ENCODE peak calls at places on chromosome 5, in six cellular contexts. E is A549, D is cardiac muscle cell, C is lower lobe of right lung, O is psoas muscle, R is SJSA1. K is an unnamed sample.

GRCh38 chr5:29162297-29162696 is 2031.2 kb upstream of the CDH6 start:
- DNase-seq in E (no peak), R (no peak), O (no peak), D (no peak), C (no peak), K (no peak)

GRCh38 chr5:93294184-93294583 is 286.8 kb downstream of the NR2F1-AS1 start:
- DNase-seq in E (no peak), R (no peak), D (no peak), O (no peak), C (no peak), K (no peak)

GRCh38 chr5:167785896-167786295 is 505.5 kb upstream of the WWC1 start:
- DNase-seq in O (no peak), R (no peak), C (no peak), D (no peak), E (no peak), K (no peak)

GRCh38 chr5:9455826-9456434 is 89.9 kb downstream of the SEMA5A start:
- DNase-seq in C (no peak), R (no peak), D (no peak), O (no peak), E (no peak), K (no peak)

GRCh38 chr5:151864349-151864748 is 60.3 kb downstream of the GLRA1 start:
- DNase-seq in D (peak), E (no peak), C (no peak), O (no peak), R (no peak), K (no peak)

GRCh38 chr5:68484307-68485068 is 268.9 kb downstream of the PIK3R1 start:
- DNase-seq in E (no peak), C (no peak), D (no peak), R (no peak), O (no peak), K (peak)

GRCh38 chr5:73625905-73626811 is at the start of gene ARHGEF28:
- DNase-seq in R (peak), D (peak), C (peak), E (peak), O (peak), K (peak)

GRCh38 chr5:57692582-57693487 is 210.2 kb upstream of the ACTBL2 start:
- DNase-seq in C (peak), R (peak), D (peak), O (peak), E (peak), K (peak)

GRCh38 chr5:103273952-103274351 is 15.4 kb downstream of the MACIR start:
- DNase-seq in D (no peak), E (no peak), C (no peak), R (no peak), O (no peak), K (no peak)

GRCh38 chr5:34658023-34658422 is 1.9 kb downstream of the RAI14 start:
- DNase-seq in D (no peak), C (no peak), E (peak), R (no peak), O (no peak), K (no peak)

GRCh38 chr5:181120311-181120710 is 10.7 kb downstream of the OR2V1 start:
- DNase-seq in C (no peak), E (no peak), R (peak), O (no peak), D (no peak), K (no peak)

GRCh38 chr5:164207646-164208045 is 702.2 kb downstream of the MAT2B start:
- DNase-seq in R (no peak), E (no peak), D (no peak), O (no peak), C (no peak), K (no peak)

GRCh38 chr5:180688326-180689070 is 39.1 kb upstream of the FLT4 start:
- DNase-seq in C (no peak), D (no peak), E (no peak), O (no peak), R (no peak), K (no peak)

GRCh38 chr5:78540335-78541057 is 108.1 kb downstream of the LHFPL2 start:
- DNase-seq in O (no peak), D (no peak), C (no peak), E (no peak), R (no peak), K (peak)

GRCh38 chr5:58259685-58260152 is 200.2 kb downstream of the PLK2 start:
- DNase-seq in O (no peak), C (no peak), E (peak), D (peak), R (peak), K (no peak)

GRCh38 chr5:124365491-124365890 is 380.9 kb downstream of the ZNF608 start:
- DNase-seq in O (no peak), E (no peak), R (no peak), C (no peak), D (no peak), K (no peak)

GRCh38 chr5:22341406-22341805 is 511.7 kb downstream of the CDH12 start:
- DNase-seq in C (no peak), E (no peak), D (no peak), O (no peak), R (no peak), K (no peak)

GRCh38 chr5:110681953-110682352 is 44.5 kb downstream of the TMEM232 start:
- DNase-seq in R (no peak), C (no peak), E (no peak), D (no peak), O (no peak), K (no peak)

GRCh38 chr5:35029333-35029732 is 18.4 kb downstream of the AGXT2 start:
- DNase-seq in E (no peak), O (no peak), C (no peak), D (no peak), R (no peak), K (no peak)

GRCh38 chr5:64872044-64872443 is 103.3 kb downstream of the CWC27 start:
- DNase-seq in R (no peak), D (no peak), C (no peak), O (no peak), E (no peak), K (no peak)

GRCh38 chr5:153745778-153746420 is 255.4 kb downstream of the GRIA1 start:
- DNase-seq in D (no peak), R (no peak), C (no peak), E (no peak), O (no peak), K (no peak)

GRCh38 chr5:83974151-83974822 is 253.6 kb upstream of the HAPLN1 start:
- DNase-seq in E (no peak), O (no peak), C (no peak), R (no peak), D (peak), K (no peak)

GRCh38 chr5:7745882-7746735 is 104.8 kb downstream of the CFAP90 start:
- DNase-seq in O (peak), R (peak), E (peak), C (peak), D (peak), K (peak)

GRCh38 chr5:131381792-131382191 is 117.9 kb downstream of the CDC42SE2 start:
- DNase-seq in C (no peak), D (no peak), O (no peak), R (no peak), E (no peak), K (no peak)

GRCh38 chr5:78387468-78388153 is 27.2 kb downstream of the SCAMP1 start:
- DNase-seq in E (no peak), R (no peak), C (no peak), O (no peak), D (no peak), K (no peak)

GRCh38 chr5:150497274-150497988 is 10.5 kb upstream of the NDST1 start:
- DNase-seq in D (no peak), R (peak), C (no peak), O (peak), E (peak), K (no peak)
- H3K4me3 ChIP-seq in D (no peak), R (no peak), C (no peak), O (no peak), E (peak), K (no peak)

GRCh38 chr5:148848378-148849031 is 22.1 kb downstream of the ADRB2 start:
- DNase-seq in O (no peak), E (no peak), D (no peak), R (no peak), C (no peak), K (no peak)
- H3K4me3 ChIP-seq in O (no peak), E (no peak), D (no peak), R (no peak), C (no peak), K (no peak)

DNA sequence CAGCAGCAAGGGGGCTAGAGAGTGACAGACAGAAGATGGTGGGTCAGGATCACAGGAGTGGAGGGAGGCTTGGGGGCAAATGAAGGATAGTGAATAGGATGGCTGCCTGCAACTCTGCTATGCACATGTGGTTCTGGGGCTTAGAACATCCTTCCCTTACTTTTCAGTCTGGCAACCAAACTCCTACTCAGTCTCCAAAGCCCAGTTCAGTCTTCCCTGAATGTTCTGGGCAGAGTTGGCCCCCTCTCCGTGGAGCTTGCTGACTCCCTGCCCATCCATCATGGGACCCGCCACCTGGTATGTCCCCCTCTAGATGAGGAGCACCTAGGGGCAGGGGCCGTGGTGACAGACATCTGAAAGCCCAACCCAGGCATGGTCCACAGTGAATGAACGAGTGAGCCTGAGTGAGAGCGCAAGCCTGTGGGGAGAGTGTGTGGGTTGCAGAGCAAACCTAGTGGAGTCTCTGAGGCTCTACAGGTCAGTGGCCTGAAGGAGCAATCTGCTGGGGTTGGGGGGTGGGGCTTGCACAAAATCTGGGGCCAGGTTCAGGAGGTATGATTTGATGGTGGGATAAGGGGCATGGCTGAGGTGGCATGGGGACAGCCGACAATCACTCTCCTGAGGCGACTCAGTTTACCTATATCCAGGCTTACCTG is 180.6 kb downstream of the FGF18 start:
- DNase-seq in O (no peak), R (peak), E (no peak), C (no peak), D (no peak), K (no peak)
- H3K4me3 ChIP-seq in O (no peak), R (no peak), E (no peak), C (no peak), D (no peak), K (no peak)

DNA sequence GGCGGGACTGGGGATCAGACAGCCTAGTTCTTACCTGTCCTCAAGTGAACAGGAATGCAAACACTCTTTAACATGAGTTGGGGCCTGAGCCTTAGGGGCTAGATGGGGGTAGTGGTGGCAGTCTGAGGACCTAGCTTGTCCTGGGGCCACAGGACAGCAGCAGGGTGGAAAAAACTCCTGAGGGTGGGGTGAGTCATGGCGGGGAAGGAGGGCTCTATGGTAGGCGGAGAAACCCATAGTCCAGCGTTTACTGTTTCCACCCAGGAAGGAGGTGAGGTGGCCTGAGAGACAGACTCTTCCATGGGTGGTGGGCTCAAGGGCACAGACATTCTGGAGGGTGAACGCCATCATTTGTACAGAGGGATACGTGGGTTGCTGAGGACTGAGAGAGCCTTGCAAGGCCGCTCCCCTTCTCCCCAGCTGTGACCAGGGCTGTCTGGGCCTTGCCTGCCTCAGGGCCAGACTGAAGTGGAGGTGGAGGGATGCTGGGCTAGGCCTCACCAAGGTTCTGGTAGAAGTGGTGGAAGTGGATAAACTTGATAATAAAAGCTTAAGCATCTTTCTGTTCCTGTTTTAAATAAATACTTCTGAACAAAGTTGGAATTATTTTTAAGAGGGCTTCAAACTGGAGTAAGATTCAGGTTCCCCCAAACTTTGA is 1.1 kb upstream of the TSPAN17 start:
- DNase-seq in O (no peak), D (no peak), C (no peak), E (no peak), R (no peak), K (no peak)
- H3K4me3 ChIP-seq in O (peak), D (no peak), C (peak), E (peak), R (no peak), K (no peak)

GRCh38 chr5:140347382-140347781 is 979 bp upstream of the HBEGF start:
- DNase-seq in C (no peak), R (no peak), D (no peak), E (no peak), O (no peak), K (no peak)
- H3K4me3 ChIP-seq in C (no peak), R (no peak), D (no peak), E (no peak), O (peak), K (no peak)

GRCh38 chr5:36070687-36071571 is 4.2 kb upstream of the UGT3A2 start:
- DNase-seq in C (peak), R (no peak), D (no peak), O (no peak), E (no peak), K (no peak)

GRCh38 chr5:36066540-36067210 is at the start of gene UGT3A2:
- DNase-seq in C (no peak), R (no peak), O (no peak), E (no peak), D (peak), K (no peak)

GRCh38 chr5:36068751-36069281 is 2.1 kb upstream of the UGT3A2 start:
- DNase-seq in C (no peak), D (no peak), E (no peak), O (no peak), R (no peak), K (no peak)

GRCh38 chr5:36060516-36060885 is 6.2 kb downstream of the UGT3A2 start:
- DNase-seq in C (no peak), D (no peak), R (no peak), E (peak), O (no peak), K (peak)

GRCh38 chr5:36066001-36066539 is 612 bp downstream of the UGT3A2 start:
- DNase-seq in C (no peak), E (no peak), R (no peak), D (no peak), O (no peak), K (no peak)
- H3K4me3 ChIP-seq in C (no peak), E (no peak), R (no peak), D (peak), O (peak), K (no peak)

K was measured in NB4.